ENCODE peak calls at places on chromosomes 1 and 21, in eight cellular contexts. T, W, B, X, F, R, I and E are unnamed samples.

GRCh38 chr1:61334718-61335589 is 252.6 kb downstream of the NFIA start:
- DNase-seq in B (no peak), F (no peak), R (no peak), X (no peak), T (no peak), I (no peak), W (peak), E (peak)

GRCh38 chr1:39865762-39866161 is 17.5 kb downstream of the TRIT1 start:
- DNase-seq in R (no peak), B (no peak), T (no peak), I (no peak), W (no peak), F (no peak), X (no peak), E (no peak)

GRCh38 chr1:41504126-41505035 is 19.9 kb upstream of the EDN2 start:
- DNase-seq in B (no peak), F (no peak), W (peak), R (no peak), X (no peak), T (no peak), I (no peak), E (no peak)

GRCh38 chr21:36966846-36967657 is 583 bp upstream of the HLCS start:
- DNase-seq in X (peak), I (no peak), B (no peak), W (peak), F (no peak), T (no peak), R (peak), E (peak)

GRCh38 chr1:33586111-33586510 is 113.7 kb downstream of the ZSCAN20 start:
- DNase-seq in I (no peak), B (no peak), X (no peak), T (no peak), F (no peak), R (no peak), W (no peak), E (no peak)

GRCh38 chr1:89525169-89525855 is 683 bp downstream of the LRRC8B start:
- DNase-seq in I (no peak), W (peak), B (peak), R (peak), F (peak), X (peak), T (peak), E (peak)

GRCh38 chr1:4792565-4792964 is 138.2 kb downstream of the AJAP1 start:
- DNase-seq in I (no peak), F (no peak), B (no peak), R (no peak), X (no peak), T (no peak), W (no peak), E (no peak)

GRCh38 chr1:67382292-67382691 is 47.9 kb downstream of the SERBP1 start:
- DNase-seq in B (no peak), X (no peak), I (no peak), F (no peak), T (no peak), W (no peak), R (no peak), E (no peak)

GRCh38 chr1:3018576-3018975 is 2.7 kb upstream of the ACTRT2 start:
- DNase-seq in T (no peak), F (no peak), R (no peak), B (no peak), W (no peak), X (no peak), I (no peak), E (no peak)

GRCh38 chr1:221716713-221717490 is 25.0 kb downstream of the DUSP10 start:
- DNase-seq in B (no peak), W (no peak), F (no peak), R (no peak), X (no peak), I (no peak), T (no peak), E (no peak)